ENCODE peak calls at places on chromosome 6, in eight cellular contexts. A, P, O, L, E, N, S and G are unnamed samples.

GRCh38 chr6:127013865-127014264 is 104.6 kb upstream of the RSPO3 start:
- DNase-seq in O (no peak), A (no peak), P (no peak), E (no peak), N (no peak), S (peak), L (no peak), G (no peak)

GRCh38 chr6:142331075-142331551 is 29.3 kb downstream of the ADGRG6 start:
- DNase-seq in O (peak), N (no peak), L (no peak), E (no peak), S (no peak), A (no peak), P (no peak), G (no peak)

GRCh38 chr6:83878902-83879644 is 19.6 kb downstream of the CYB5R4 start:
- DNase-seq in N (no peak), P (no peak), O (no peak), A (no peak), S (no peak), E (no peak), L (no peak), G (no peak)

GRCh38 chr6:157034433-157035230 is 257.5 kb downstream of the ARID1B start:
- DNase-seq in N (peak), P (no peak), A (peak), L (no peak), O (peak), E (peak), S (peak), G (no peak)

GRCh38 chr6:87334683-87335082 is 5.6 kb upstream of the GJB7 start:
- DNase-seq in N (no peak), P (no peak), S (no peak), A (no peak), O (no peak), L (no peak), E (no peak), G (no peak)

GRCh38 chr6:111803804-111804203 is 69.4 kb downstream of the FYN start:
- DNase-seq in N (no peak), S (no peak), P (no peak), O (peak), A (peak), L (no peak), E (no peak), G (no peak)

GRCh38 chr6:140071115-140071514 is 696.7 kb upstream of the CITED2 start:
- DNase-seq in E (no peak), S (peak), L (no peak), P (no peak), N (no peak), A (peak), O (peak), G (no peak)

GRCh38 chr6:121504227-121504626 is 68.8 kb downstream of the GJA1 start:
- DNase-seq in L (no peak), O (peak), E (no peak), N (no peak), P (no peak), A (peak), S (peak), G (no peak)

GRCh38 chr6:7311920-7312615 is 931 bp downstream of the SSR1 start:
- DNase-seq in N (no peak), S (peak), L (no peak), P (no peak), A (no peak), E (no peak), O (peak), G (no peak)

GRCh38 chr6:14673201-14673600 is 555.6 kb downstream of the CD83 start:
- DNase-seq in S (no peak), L (no peak), O (peak), E (no peak), N (no peak), P (no peak), A (no peak), G (no peak)

GRCh38 chr6:165571068-165571682 is 91.9 kb downstream of the PDE10A start:
- DNase-seq in N (peak), A (no peak), P (no peak), S (peak), E (no peak), O (no peak), L (no peak), G (no peak)

GRCh38 chr6:140661691-140662090 is 1287.2 kb upstream of the CITED2 start:
- DNase-seq in A (no peak), S (peak), O (no peak), P (no peak), N (no peak), E (no peak), L (no peak), G (no peak)

GRCh38 chr6:70183512-70183911 is 119.4 kb downstream of the COL9A1 start:
- DNase-seq in N (no peak), O (no peak), L (no peak), S (no peak), A (no peak), P (no peak), E (no peak), G (no peak)

GRCh38 chr6:13795041-13795748 is 19.2 kb downstream of the MCUR1 start:
- DNase-seq in N (peak), P (peak), L (peak), A (peak), O (peak), S (peak), E (peak), G (peak)